ENCODE peak calls at places on chromosomes 2 and 18, in four cellular contexts. C is HS-27A, K is GM03348, O is WERI-Rb-1. U is an unnamed sample.

GRCh38 chr2:123659120-123659519 is 366.0 kb upstream of the CNTNAP5 start:
- DNase-seq in C (no peak), O (no peak), K (no peak), U (no peak)

GRCh38 chr18:48419268-48420022 is 10.3 kb upstream of the ZBTB7C start:
- DNase-seq in C (no peak), O (peak; percentile 54), K (no peak), U (no peak)

GRCh38 chr2:207091175-207091574 is 74.6 kb downstream of the KLF7 start:
- DNase-seq in K (no peak), O (no peak), C (no peak), U (no peak)

GRCh38 chr18:31401156-31402025 is 24.8 kb downstream of the DSG4 start:
- DNase-seq in C (no peak), O (no peak), K (no peak), U (no peak)

GRCh38 chr2:59806486-59806885 is 747.0 kb downstream of the BCL11A start:
- DNase-seq in K (no peak), O (no peak), C (no peak), U (no peak)

GRCh38 chr2:206125914-206126313 is 33.3 kb downstream of the NDUFS1 start:
- DNase-seq in K (no peak), C (no peak), O (no peak), U (no peak)

GRCh38 chr2:167787021-167787420 is 460.4 kb downstream of the STK39 start:
- DNase-seq in K (no peak), C (no peak), O (no peak), U (no peak)

GRCh38 chr18:40955351-40955750 is 999.7 kb upstream of the PIK3C3 start:
- DNase-seq in K (no peak), O (no peak), C (no peak), U (no peak)

U was measured in hepatic stellate cell.